ENCODE peak calls at places on chromosomes 12 and 14, in nine cellular contexts. One of them, this sample, is unnamed. For H3K27me3, the result is how much of the 10 kb centered on the place peaks cover.

GRCh38 chr12:112524676-112525425 is 106.1 kb downstream of the PTPN11 start:
- DNase-seq in HCT116: no peak
- DNase-seq in prostate gland: no peak
- DNase-seq in stomach: no peak
- DNase-seq in endothelial cell of umbilical vein: no peak
- DNase-seq in GM23338: peak
- DNase-seq in spleen: peak
- DNase-seq in vagina: no peak
- DNase-seq in Panc1: no peak
- DNase-seq in this sample: no peak

GRCh38 chr12:11513288-11513687 is 117.9 kb upstream of the PRB2 start:
- DNase-seq in vagina: no peak
- DNase-seq in stomach: no peak
- DNase-seq in prostate gland: no peak
- DNase-seq in HCT116: peak
- DNase-seq in Panc1: no peak
- DNase-seq in spleen: no peak
- DNase-seq in GM23338: peak
- DNase-seq in endothelial cell of umbilical vein: no peak
- DNase-seq in this sample: no peak

GRCh38 chr14:52110441-52111086 is 41.7 kb upstream of the NID2 start:
- DNase-seq in prostate gland: no peak
- DNase-seq in Panc1: no peak
- DNase-seq in spleen: no peak
- DNase-seq in stomach: no peak
- DNase-seq in GM23338: no peak
- DNase-seq in endothelial cell of umbilical vein: no peak
- DNase-seq in vagina: no peak
- DNase-seq in HCT116: no peak
- DNase-seq in this sample: no peak

GRCh38 chr12:26119391-26119981 is 5.4 kb downstream of the BHLHE41 start:
- DNase-seq in spleen: no peak
- DNase-seq in GM23338: peak
- DNase-seq in HCT116: peak
- DNase-seq in vagina: no peak
- DNase-seq in stomach: no peak
- DNase-seq in prostate gland: no peak
- DNase-seq in endothelial cell of umbilical vein: peak
- DNase-seq in Panc1: no peak
- DNase-seq in this sample: no peak

GRCh38 chr12:52602552-52602951 is 1.3 kb upstream of the KRT72 start:
- DNase-seq in vagina: peak
- DNase-seq in stomach: no peak
- DNase-seq in endothelial cell of umbilical vein: no peak
- DNase-seq in Panc1: no peak
- DNase-seq in GM23338: no peak
- DNase-seq in prostate gland: no peak
- DNase-seq in spleen: no peak
- DNase-seq in HCT116: no peak
- DNase-seq in this sample: no peak

GRCh38 chr12:94289551-94290312 is 141.4 kb downstream of the PLXNC1 start:
- DNase-seq in spleen: no peak
- DNase-seq in vagina: no peak
- DNase-seq in Panc1: no peak
- DNase-seq in stomach: no peak
- DNase-seq in endothelial cell of umbilical vein: peak
- DNase-seq in HCT116: no peak
- DNase-seq in GM23338: no peak
- DNase-seq in prostate gland: no peak
- DNase-seq in this sample: no peak

GRCh38 chr12:23944067-23944466 is 5.4 kb downstream of the SOX5 start:
- DNase-seq in GM23338: peak
- DNase-seq in Panc1: no peak
- DNase-seq in stomach: no peak
- DNase-seq in prostate gland: no peak
- DNase-seq in HCT116: no peak
- DNase-seq in spleen: no peak
- DNase-seq in endothelial cell of umbilical vein: no peak
- DNase-seq in vagina: no peak
- DNase-seq in this sample: no peak

GRCh38 chr12:72081787-72082186 is 143.1 kb downstream of the TPH2 start:
- DNase-seq in endothelial cell of umbilical vein: no peak
- DNase-seq in stomach: no peak
- DNase-seq in HCT116: no peak
- DNase-seq in GM23338: peak
- DNase-seq in spleen: no peak
- DNase-seq in Panc1: no peak
- DNase-seq in prostate gland: no peak
- DNase-seq in vagina: no peak
- DNase-seq in this sample: no peak

GRCh38 chr12:106712768-106713167 is 61.7 kb upstream of the RIC8B start:
- DNase-seq in GM23338: no peak
- DNase-seq in vagina: no peak
- DNase-seq in stomach: no peak
- DNase-seq in Panc1: no peak
- DNase-seq in spleen: no peak
- DNase-seq in prostate gland: no peak
- DNase-seq in HCT116: no peak
- DNase-seq in endothelial cell of umbilical vein: no peak
- DNase-seq in this sample: peak

GRCh38 chr12:18239561-18239960 is 21.8 kb upstream of the PIK3C2G start:
- DNase-seq in vagina: no peak
- DNase-seq in prostate gland: no peak
- DNase-seq in HCT116: no peak
- DNase-seq in GM23338: no peak
- DNase-seq in endothelial cell of umbilical vein: no peak
- DNase-seq in stomach: no peak
- DNase-seq in Panc1: no peak
- DNase-seq in spleen: no peak
- DNase-seq in this sample: no peak

GRCh38 chr12:93851245-93851665 is 174.1 kb downstream of the CRADD start:
- DNase-seq in prostate gland: no peak
- DNase-seq in HCT116: no peak
- DNase-seq in Panc1: no peak
- DNase-seq in endothelial cell of umbilical vein: no peak
- DNase-seq in GM23338: no peak
- DNase-seq in spleen: no peak
- DNase-seq in vagina: no peak
- DNase-seq in stomach: no peak
- DNase-seq in this sample: peak

GRCh38 chr12:24778486-24779304 is 170.2 kb downstream of the BCAT1 start:
- DNase-seq in spleen: no peak
- DNase-seq in stomach: no peak
- DNase-seq in Panc1: peak
- DNase-seq in HCT116: no peak
- DNase-seq in vagina: no peak
- DNase-seq in GM23338: peak
- DNase-seq in prostate gland: no peak
- DNase-seq in endothelial cell of umbilical vein: peak
- DNase-seq in this sample: no peak

GRCh38 chr14:91329615-91330014 is 85.1 kb upstream of the GPR68 start:
- DNase-seq in spleen: peak
- DNase-seq in GM23338: no peak
- DNase-seq in prostate gland: no peak
- DNase-seq in Panc1: no peak
- DNase-seq in vagina: no peak
- DNase-seq in stomach: no peak
- DNase-seq in endothelial cell of umbilical vein: no peak
- DNase-seq in HCT116: no peak
- DNase-seq in this sample: no peak

GRCh38 chr12:58458093-58458492 is 462.2 kb downstream of the LRIG3 start:
- DNase-seq in GM23338: no peak
- DNase-seq in endothelial cell of umbilical vein: no peak
- DNase-seq in stomach: no peak
- DNase-seq in Panc1: no peak
- DNase-seq in prostate gland: no peak
- DNase-seq in vagina: no peak
- DNase-seq in spleen: no peak
- DNase-seq in HCT116: no peak
- DNase-seq in this sample: no peak

GRCh38 chr14:75222208-75222701 is 45.8 kb upstream of the TMED10 start:
- DNase-seq in vagina: no peak
- DNase-seq in spleen: peak
- DNase-seq in prostate gland: no peak
- DNase-seq in endothelial cell of umbilical vein: peak
- DNase-seq in Panc1: no peak
- DNase-seq in stomach: no peak
- DNase-seq in HCT116: no peak
- DNase-seq in GM23338: peak
- DNase-seq in this sample: no peak

GRCh38 chr12:124174949-124175348 is 119.9 kb upstream of the RFLNA start:
- DNase-seq in spleen: no peak
- DNase-seq in endothelial cell of umbilical vein: no peak
- DNase-seq in prostate gland: no peak
- DNase-seq in HCT116: no peak
- DNase-seq in vagina: no peak
- DNase-seq in Panc1: no peak
- DNase-seq in GM23338: no peak
- DNase-seq in stomach: no peak
- DNase-seq in this sample: no peak

GRCh38 chr12:180445-180844 is 33.5 kb downstream of the SLC6A12 start:
- DNase-seq in Panc1: no peak
- DNase-seq in vagina: no peak
- DNase-seq in prostate gland: no peak
- DNase-seq in GM23338: no peak
- DNase-seq in stomach: peak
- DNase-seq in HCT116: no peak
- DNase-seq in endothelial cell of umbilical vein: no peak
- DNase-seq in spleen: no peak
- DNase-seq in this sample: peak

GRCh38 chr14:78667141-78667540 is 497.0 kb downstream of the NRXN3 start:
- DNase-seq in Panc1: no peak
- DNase-seq in stomach: no peak
- DNase-seq in spleen: no peak
- DNase-seq in vagina: no peak
- DNase-seq in prostate gland: no peak
- DNase-seq in GM23338: no peak
- DNase-seq in HCT116: no peak
- DNase-seq in endothelial cell of umbilical vein: no peak
- DNase-seq in this sample: no peak

GRCh38 chr14:77889971-77890442 is 90.1 kb downstream of the ADCK1 start:
- DNase-seq in vagina: no peak
- DNase-seq in endothelial cell of umbilical vein: no peak
- DNase-seq in spleen: peak
- DNase-seq in stomach: no peak
- DNase-seq in prostate gland: no peak
- DNase-seq in GM23338: no peak
- DNase-seq in Panc1: no peak
- DNase-seq in HCT116: no peak
- DNase-seq in this sample: no peak

DNA sequence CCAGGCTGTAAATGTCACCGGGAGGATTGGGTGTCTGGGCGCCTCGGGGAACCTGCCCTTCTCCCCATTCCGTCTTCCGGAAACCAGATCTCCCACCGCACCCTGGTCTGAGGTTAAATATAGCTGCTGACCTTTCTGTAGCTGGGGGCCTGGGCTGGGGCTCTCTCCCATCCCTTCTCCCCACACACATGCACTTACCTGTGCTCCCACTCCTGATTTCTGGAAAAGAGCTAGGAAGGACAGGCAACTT is 1.3 kb downstream of the GAPDH start:
- DNase-seq in spleen: no peak
- DNase-seq in Panc1: no peak
- DNase-seq in endothelial cell of umbilical vein: no peak
- DNase-seq in GM23338: no peak
- DNase-seq in prostate gland: no peak
- DNase-seq in HCT116: no peak
- DNase-seq in stomach: no peak
- DNase-seq in vagina: no peak
- DNase-seq in this sample: no peak
- TF ChIP-seq POLR2AphosphoS5 in spleen: no peak
- TF ChIP-seq POLR2AphosphoS5 in Panc1: no peak
- TF ChIP-seq POLR2AphosphoS5 in endothelial cell of umbilical vein: no peak
- TF ChIP-seq POLR2AphosphoS5 in GM23338: no peak
- TF ChIP-seq POLR2AphosphoS5 in prostate gland: no peak
- TF ChIP-seq POLR2AphosphoS5 in HCT116: peak
- TF ChIP-seq POLR2AphosphoS5 in stomach: no peak
- TF ChIP-seq POLR2AphosphoS5 in vagina: no peak
- TF ChIP-seq POLR2AphosphoS5 in this sample: no peak

GRCh38 chr12:12716845-12717585 is at the start of gene CDKN1B:
- DNase-seq in prostate gland: peak
- DNase-seq in vagina: no peak
- DNase-seq in HCT116: peak
- DNase-seq in GM23338: peak
- DNase-seq in stomach: peak
- DNase-seq in spleen: peak
- DNase-seq in endothelial cell of umbilical vein: peak
- DNase-seq in Panc1: no peak
- DNase-seq in this sample: peak
- H3K27me3 ChIP-seq in prostate gland: under half
- H3K27me3 ChIP-seq in vagina: under half
- H3K27me3 ChIP-seq in HCT116: under half
- H3K27me3 ChIP-seq in GM23338: half or more
- H3K27me3 ChIP-seq in stomach: under half
- H3K27me3 ChIP-seq in spleen: under half
- H3K27me3 ChIP-seq in endothelial cell of umbilical vein: under half
- H3K27me3 ChIP-seq in Panc1: under half
- H3K27me3 ChIP-seq in this sample: under half

GRCh38 chr12:118402251-118402650 is 25.9 kb downstream of the SUDS3 start:
- DNase-seq in prostate gland: no peak
- DNase-seq in vagina: no peak
- DNase-seq in Panc1: no peak
- DNase-seq in GM23338: no peak
- DNase-seq in stomach: no peak
- DNase-seq in endothelial cell of umbilical vein: peak
- DNase-seq in HCT116: no peak
- DNase-seq in spleen: no peak
- DNase-seq in this sample: no peak
- H3K27ac ChIP-seq in prostate gland: no peak
- H3K27ac ChIP-seq in vagina: no peak
- H3K27ac ChIP-seq in Panc1: no peak
- H3K27ac ChIP-seq in GM23338: no peak
- H3K27ac ChIP-seq in stomach: no peak
- H3K27ac ChIP-seq in endothelial cell of umbilical vein: no peak
- H3K27ac ChIP-seq in HCT116: no peak
- H3K27ac ChIP-seq in spleen: no peak
- H3K27ac ChIP-seq in this sample: no peak

GRCh38 chr12:48717252-48717695 is 767 bp upstream of the CCNT1 start:
- DNase-seq in Panc1: peak
- DNase-seq in spleen: no peak
- DNase-seq in HCT116: no peak
- DNase-seq in endothelial cell of umbilical vein: peak
- DNase-seq in vagina: no peak
- DNase-seq in stomach: no peak
- DNase-seq in prostate gland: no peak
- DNase-seq in GM23338: peak
- DNase-seq in this sample: no peak

GRCh38 chr12:48712209-48712608 is 4.3 kb downstream of the CCNT1 start:
- DNase-seq in spleen: no peak
- DNase-seq in vagina: no peak
- DNase-seq in GM23338: no peak
- DNase-seq in stomach: no peak
- DNase-seq in Panc1: no peak
- DNase-seq in prostate gland: no peak
- DNase-seq in HCT116: no peak
- DNase-seq in endothelial cell of umbilical vein: no peak
- DNase-seq in this sample: no peak

GRCh38 chr12:48716168-48716492 is 377 bp downstream of the CCNT1 start:
- DNase-seq in Panc1: no peak
- DNase-seq in stomach: no peak
- DNase-seq in GM23338: no peak
- DNase-seq in HCT116: no peak
- DNase-seq in prostate gland: no peak
- DNase-seq in endothelial cell of umbilical vein: no peak
- DNase-seq in spleen: no peak
- DNase-seq in vagina: no peak
- DNase-seq in this sample: no peak

GRCh38 chr12:48716493-48717251 is at the start of gene CCNT1:
- DNase-seq in spleen: peak
- DNase-seq in HCT116: peak
- DNase-seq in vagina: peak
- DNase-seq in prostate gland: peak
- DNase-seq in Panc1: peak
- DNase-seq in GM23338: peak
- DNase-seq in endothelial cell of umbilical vein: peak
- DNase-seq in stomach: peak
- DNase-seq in this sample: peak
- TF ChIP-seq POLR2AphosphoS5 in spleen: peak
- TF ChIP-seq POLR2AphosphoS5 in HCT116: peak
- TF ChIP-seq POLR2AphosphoS5 in vagina: peak
- TF ChIP-seq POLR2AphosphoS5 in prostate gland: peak
- TF ChIP-seq POLR2AphosphoS5 in Panc1: peak
- TF ChIP-seq POLR2AphosphoS5 in GM23338: peak
- TF ChIP-seq POLR2AphosphoS5 in endothelial cell of umbilical vein: peak
- TF ChIP-seq POLR2AphosphoS5 in stomach: peak
- TF ChIP-seq POLR2AphosphoS5 in this sample: peak